ENCODE peak calls at places on chromosomes 1 and 21, in five cellular contexts. V, Z, Q, H and B are unnamed samples.
A peak's percentile ranks its signal among the peaks of the same experiment; 100 is the strongest.

GRCh38 chr21:16078382-16078781 is 348.6 kb downstream of the USP25 start:
- DNase-seq in Z (no peak), H (no peak), V (no peak), Q (no peak), B (no peak)

GRCh38 chr1:99891997-99892396 is 41.8 kb downstream of the AGL start:
- DNase-seq in Z (no peak), V (no peak), H (no peak), Q (no peak), B (no peak)

GRCh38 chr1:88302843-88303486 is 381.1 kb upstream of the PKN2 start:
- DNase-seq in Q (no peak), H (peak; percentile 56), Z (peak; percentile 2), V (no peak), B (no peak)

GRCh38 chr1:153749408-153750005 is 21.7 kb downstream of the INTS3 start:
- DNase-seq in V (no peak), H (peak; percentile 90), Q (peak; percentile 85), Z (peak; percentile 56), B (peak; percentile 84)

GRCh38 chr1:156489166-156489934 is 11.2 kb downstream of the MEF2D start:
- DNase-seq in V (no peak), Q (peak; percentile 60), H (no peak), Z (no peak), B (peak; percentile 92)

GRCh38 chr21:32772281-32773047 is 909 bp upstream of the PAXBP1 start:
- DNase-seq in V (no peak), H (peak; percentile 31), Q (no peak), Z (no peak), B (no peak)

GRCh38 chr1:150072959-150073358 is 5.4 kb downstream of the VPS45 start:
- DNase-seq in H (peak; percentile 60), Z (no peak), Q (no peak), V (no peak), B (no peak)

GRCh38 chr1:223712184-223712855 is at the start of gene CAPN2:
- DNase-seq in Z (no peak), H (peak; percentile 93), V (no peak), Q (peak; percentile 77), B (peak; percentile 81)

GRCh38 chr1:89114662-89115061 is 11.3 kb downstream of the GBP2 start:
- DNase-seq in Q (no peak), Z (no peak), V (no peak), H (no peak), B (no peak)

GRCh38 chr1:179126338-179127060 is 44.6 kb downstream of the TOR3A start:
- DNase-seq in Q (no peak), V (no peak), H (peak; percentile 29), Z (no peak), B (no peak)

GRCh38 chr1:54341763-54342162 is 64.4 kb downstream of the SSBP3 start:
- DNase-seq in Z (no peak), V (no peak), Q (no peak), H (no peak), B (no peak)

GRCh38 chr1:227451062-227451461 is 112.3 kb upstream of the ZNF678 start:
- DNase-seq in Z (no peak), Q (no peak), V (no peak), H (no peak), B (no peak)

GRCh38 chr1:48026701-48027532 is 29.7 kb upstream of the TRABD2B start:
- DNase-seq in Z (no peak), H (no peak), V (no peak), Q (no peak), B (no peak)

GRCh38 chr21:43916076-43916475 is 51.1 kb downstream of the AGPAT3 start:
- DNase-seq in V (no peak), Q (no peak), H (no peak), Z (no peak), B (no peak)

GRCh38 chr1:230713547-230713914 is 391 bp downstream of the AGT start:
- DNase-seq in H (no peak), V (no peak), Q (no peak), Z (no peak), B (no peak)

GRCh38 chr1:40876891-40877290 is 14.7 kb upstream of the CITED4 start:
- DNase-seq in V (no peak), Z (no peak), Q (no peak), H (no peak), B (no peak)

GRCh38 chr1:75203415-75204277 is 69.5 kb downstream of the LHX8 start:
- DNase-seq in V (peak; percentile 22), H (peak; percentile 63), Q (peak; percentile 14), Z (peak; percentile 9), B (no peak)

GRCh38 chr1:156717411-156717810 is 10.9 kb upstream of the METTL25B start:
- DNase-seq in H (no peak), V (no peak), Q (no peak), Z (no peak), B (no peak)

GRCh38 chr1:82465024-82465423 is 664.3 kb downstream of the ADGRL2 start:
- DNase-seq in Q (no peak), H (no peak), V (no peak), Z (no peak), B (no peak)

GRCh38 chr1:6593810-6594209 is 8.9 kb downstream of the KLHL21 start:
- DNase-seq in V (no peak), Q (no peak), Z (no peak), H (no peak), B (no peak)

GRCh38 chr1:215521279-215521678 is 45.8 kb upstream of the KCTD3 start:
- DNase-seq in H (no peak), Z (no peak), V (no peak), Q (no peak), B (no peak)
- TF ChIP-seq CTCF in H (no peak), Z (no peak), V (no peak), Q (no peak), B (no peak)

DNA sequence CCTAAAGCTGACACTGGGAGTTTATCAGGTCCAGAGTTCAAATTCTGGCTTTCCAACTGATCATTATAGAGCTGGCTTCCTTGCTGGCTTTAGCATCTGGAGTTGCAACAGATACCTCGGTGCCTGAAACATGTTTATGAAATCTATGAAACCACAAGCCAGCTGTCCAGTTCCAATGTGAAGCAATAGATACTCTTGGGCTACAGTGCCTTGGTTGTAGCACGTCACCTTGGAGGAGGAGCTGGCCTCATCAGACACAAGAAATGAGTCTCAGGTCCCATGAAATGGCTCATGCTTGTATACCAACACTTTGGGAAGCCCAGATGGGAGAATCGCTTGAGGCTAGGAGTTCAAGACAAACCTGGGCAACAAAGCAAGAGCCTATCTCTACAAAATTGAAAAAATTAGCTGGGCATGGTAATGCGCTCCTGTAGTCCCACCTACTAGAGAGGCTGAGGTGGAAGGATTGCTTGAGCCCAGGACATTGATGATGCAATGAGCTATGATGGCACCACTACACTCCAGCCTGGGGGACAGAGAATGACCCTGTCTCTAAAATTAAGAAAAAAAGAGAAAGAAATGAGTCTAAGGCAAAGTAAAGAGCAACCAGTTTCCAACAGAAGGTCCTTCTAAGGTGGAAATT is 132.5 kb upstream of the ZNF648 start:
- DNase-seq in V (no peak), Q (no peak), Z (no peak), H (no peak), B (no peak)
- TF ChIP-seq CTCF in V (no peak), Q (no peak), Z (no peak), H (no peak), B (no peak)

DNA sequence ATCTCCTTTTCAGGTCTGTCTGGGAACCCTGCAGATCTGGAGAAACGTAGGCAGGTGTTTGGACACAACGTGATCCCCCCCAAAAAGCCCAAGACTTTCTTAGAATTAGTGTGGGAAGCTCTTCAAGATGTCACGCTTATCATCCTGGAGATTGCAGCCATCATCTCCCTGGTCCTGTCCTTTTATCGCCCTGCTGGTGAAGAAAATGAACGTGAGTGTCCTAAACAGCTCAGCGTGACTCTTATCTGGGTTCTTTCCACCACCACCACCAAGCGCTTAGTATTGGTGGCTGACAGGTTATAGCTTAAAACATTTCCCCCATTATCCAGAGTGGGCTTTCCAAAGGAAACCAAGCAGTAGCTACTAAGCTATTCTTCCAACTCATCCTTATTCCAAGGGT is 66.8 kb upstream of the LAX1 start:
- DNase-seq in Q (no peak), H (no peak), V (no peak), Z (no peak), B (no peak)
- TF ChIP-seq CTCF in Q (no peak), H (no peak), V (no peak), Z (no peak), B (no peak)

GRCh38 chr1:151787689-151788088 is 2.6 kb downstream of the TDRKH start:
- DNase-seq in H (no peak), Q (no peak), V (no peak), Z (no peak), B (no peak)

GRCh38 chr1:151790071-151790939 is at the start of gene TDRKH:
- DNase-seq in Q (peak; percentile 98), V (peak; percentile 99), H (peak; percentile 99), Z (peak; percentile 92), B (peak; percentile 98)

DNA sequence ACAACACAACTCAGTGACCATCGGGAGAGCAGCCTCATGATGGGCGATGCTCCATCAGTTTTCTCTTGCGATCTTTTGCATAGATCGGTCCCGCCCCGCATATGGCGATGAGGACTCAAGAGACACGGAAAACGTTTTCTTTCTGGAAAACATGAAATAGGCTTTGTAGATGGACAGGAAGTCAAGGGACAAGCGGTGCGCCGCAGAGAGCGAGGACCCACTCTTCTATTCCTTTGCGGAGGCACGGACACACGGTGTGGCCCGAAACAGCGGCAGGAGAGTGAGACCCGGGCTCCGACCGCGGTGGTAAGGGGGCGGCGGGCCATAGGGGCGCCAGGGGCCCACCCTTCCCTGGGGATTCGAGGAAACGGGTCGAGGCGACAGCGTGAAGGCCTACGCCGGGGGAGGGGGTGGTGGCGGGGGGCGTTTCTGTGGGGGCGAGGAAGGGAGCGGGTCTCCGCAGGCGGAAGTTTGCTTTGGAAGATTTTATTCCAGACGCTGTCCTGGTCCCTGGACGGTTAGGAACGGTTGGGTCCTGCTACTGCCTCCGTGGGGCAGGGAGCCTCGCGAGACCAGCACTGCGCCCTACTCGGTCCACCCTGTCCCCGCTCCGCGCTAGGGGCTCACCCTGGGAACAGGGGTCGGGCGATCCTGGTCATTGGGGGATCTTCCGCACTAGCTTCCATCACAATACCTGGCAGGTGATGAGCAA is 796 bp upstream of the TDRKH start:
- DNase-seq in Z (no peak), V (no peak), Q (peak; percentile 21), H (no peak), B (peak; percentile 63)
- TF ChIP-seq CTCF in Z (no peak), V (no peak), Q (no peak), H (no peak), B (no peak)

GRCh38 chr1:244456586-244456985 is 4.5 kb upstream of the CATSPERE start:
- DNase-seq in Q (no peak), Z (no peak), H (no peak), V (no peak), B (no peak)

GRCh38 chr1:244460195-244460594 is 878 bp upstream of the CATSPERE start:
- DNase-seq in H (no peak), Z (no peak), Q (no peak), V (no peak), B (no peak)

GRCh38 chr1:244458781-244459180 is 2.3 kb upstream of the CATSPERE start:
- DNase-seq in Q (no peak), V (no peak), Z (no peak), H (no peak), B (no peak)

GRCh38 chr1:244466724-244467123 is 5.7 kb downstream of the CATSPERE start:
- DNase-seq in Z (no peak), V (no peak), Q (no peak), H (no peak), B (no peak)

GRCh38 chr1:244461254-244462071 is at the start of gene CATSPERE:
- DNase-seq in H (peak; percentile 94), Q (peak; percentile 89), V (peak; percentile 47), Z (no peak), B (peak; percentile 93)
- TF ChIP-seq CTCF in H (no peak), Q (no peak), V (no peak), Z (no peak), B (no peak)